ENCODE peak calls at places on chromosomes 5 and 9, in seven cellular contexts. X is heart left ventricle, G is SK-N-SH, I is colonic mucosa, H is psoas muscle, T is K562, O is MM.1S. C is an unnamed sample.

GRCh38 chr5:137621306-137621705 is 114.6 kb downstream of the KLHL3 start:
- DNase-seq in H (no peak), O (no peak), X (no peak), I (no peak), G (no peak), T (no peak), C (no peak)

GRCh38 chr5:66342316-66342715 is 198.2 kb downstream of the SREK1 start:
- DNase-seq in G (no peak), X (no peak), H (no peak), I (no peak), O (no peak), T (no peak), C (no peak)

GRCh38 chr9:38183994-38184568 is 115.1 kb upstream of the SHB start:
- DNase-seq in I (no peak), T (peak; percentile 23), O (no peak), X (no peak), H (no peak), G (no peak), C (no peak)

GRCh38 chr9:129211686-129212085 is 33.6 kb upstream of the IER5L start:
- DNase-seq in X (no peak), G (no peak), H (no peak), T (no peak), I (no peak), O (no peak), C (no peak)

GRCh38 chr5:173383711-173384110 is 55.5 kb upstream of the STC2 start:
- DNase-seq in X (no peak), H (no peak), O (no peak), T (no peak), I (no peak), G (no peak), C (no peak)

GRCh38 chr5:56011835-56012234 is 17.1 kb upstream of the IL6ST start:
- DNase-seq in G (no peak), O (no peak), T (no peak), H (no peak), I (no peak), X (no peak), C (peak; percentile 57)

GRCh38 chr9:111730937-111731567 is 63.7 kb downstream of the SHOC1 start:
- DNase-seq in I (no peak), T (no peak), H (no peak), G (no peak), X (no peak), O (no peak), C (peak; percentile 79)

GRCh38 chr5:132425009-132425937 is 55.8 kb downstream of the SLC22A5 start:
- DNase-seq in O (peak; percentile 88), X (no peak), I (peak; percentile 31), G (no peak), T (peak; percentile 70), H (no peak), C (peak; percentile 73)

GRCh38 chr9:137058651-137059234 is 4.9 kb upstream of the ENTPD2 start:
- DNase-seq in I (no peak), H (no peak), O (no peak), G (no peak), X (no peak), T (no peak), C (no peak)

GRCh38 chr5:127867006-127867788 is 164.0 kb downstream of the CCDC192 start:
- DNase-seq in O (no peak), I (no peak), T (no peak), G (no peak), H (no peak), X (no peak), C (no peak)
- H3K27ac ChIP-seq in O (no peak overlapping the region), I (peak overlapping the region; percentile 20), T (no peak overlapping the region), G (no peak overlapping the region), H (no peak overlapping the region), X (no peak overlapping the region), C (no peak overlapping the region)

GRCh38 chr5:150163547-150164059 is 3.0 kb upstream of the CDX1 start:
- DNase-seq in G (no peak), H (peak; percentile 82), I (peak; percentile 88), O (no peak), X (peak; percentile 87), T (peak; percentile 21), C (no peak)
- TF ChIP-seq CTCF in G (no peak), H (no peak), I (no peak), O (no peak), X (no peak), T (no peak), C (no peak)

GRCh38 chr9:114369567-114370240 is 18.1 kb downstream of the AKNA start:
- DNase-seq in H (no peak), I (no peak), X (no peak), G (no peak), T (no peak), O (no peak), C (no peak)
- H3K27ac ChIP-seq in H (no peak overlapping the region), I (no peak overlapping the region), X (no peak overlapping the region), G (no peak overlapping the region), T (no peak overlapping the region), O (peak overlapping the region; percentile 51), C (peak overlapping the region; percentile 11)

GRCh38 chr9:123657099-123657498 is 272.8 kb downstream of the DENND1A start:
- DNase-seq in G (no peak), H (no peak), X (no peak), I (no peak), T (no peak), O (no peak), C (no peak)

GRCh38 chr9:123654647-123655637 is 275.0 kb downstream of the DENND1A start:
- DNase-seq in X (no peak), O (no peak), G (no peak), I (no peak), H (no peak), T (peak; percentile 20), C (no peak)

GRCh38 chr9:123654218-123654617 is 275.7 kb downstream of the DENND1A start:
- DNase-seq in O (no peak), H (no peak), T (no peak), X (no peak), G (no peak), I (no peak), C (no peak)

GRCh38 chr9:123656565-123656964 is 273.4 kb downstream of the DENND1A start:
- DNase-seq in O (no peak), G (no peak), H (no peak), T (no peak), I (no peak), X (no peak), C (peak; percentile 17)

DNA sequence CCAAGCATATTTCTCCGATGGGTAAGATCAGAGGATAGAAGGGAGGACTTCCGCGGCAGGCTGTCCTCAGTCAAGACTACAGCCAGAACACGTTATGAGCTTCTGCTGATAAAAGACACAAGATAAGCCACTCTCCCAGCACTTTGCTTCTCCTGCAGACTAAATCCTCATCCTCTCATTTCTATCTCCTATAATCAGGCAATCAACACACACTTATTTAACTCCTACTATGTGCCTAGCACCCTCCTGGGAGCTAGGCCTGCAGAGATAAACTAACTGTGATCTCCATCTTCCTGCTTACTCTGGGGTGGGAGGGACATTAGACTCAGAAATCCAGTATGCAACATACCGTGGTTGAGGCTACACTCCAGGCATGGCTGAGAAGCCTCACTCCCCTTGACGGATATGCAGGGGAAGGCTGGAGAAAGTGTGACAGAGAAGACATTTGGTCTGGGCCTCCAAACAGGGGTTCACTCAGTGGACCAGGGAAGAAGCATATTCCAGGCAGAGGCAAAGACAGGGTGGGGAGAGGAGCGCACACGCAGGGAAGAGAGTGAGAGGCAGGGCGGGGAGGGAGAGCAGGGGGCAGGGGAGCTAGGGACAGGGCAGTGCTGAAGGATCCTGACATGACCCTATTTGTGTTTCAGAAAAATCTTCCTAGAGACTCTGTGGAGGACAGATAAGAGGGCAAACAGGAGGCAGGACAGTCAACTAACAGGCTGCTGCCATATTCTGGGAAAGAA is 274.1 kb downstream of the DENND1A start:
- DNase-seq in H (no peak), T (peak; percentile 74), X (no peak), G (no peak), O (no peak), I (no peak), C (no peak)
- TF ChIP-seq CTCF in H (no peak), T (no peak), X (no peak), G (no peak), O (no peak), I (no peak), C (no peak)

DNA sequence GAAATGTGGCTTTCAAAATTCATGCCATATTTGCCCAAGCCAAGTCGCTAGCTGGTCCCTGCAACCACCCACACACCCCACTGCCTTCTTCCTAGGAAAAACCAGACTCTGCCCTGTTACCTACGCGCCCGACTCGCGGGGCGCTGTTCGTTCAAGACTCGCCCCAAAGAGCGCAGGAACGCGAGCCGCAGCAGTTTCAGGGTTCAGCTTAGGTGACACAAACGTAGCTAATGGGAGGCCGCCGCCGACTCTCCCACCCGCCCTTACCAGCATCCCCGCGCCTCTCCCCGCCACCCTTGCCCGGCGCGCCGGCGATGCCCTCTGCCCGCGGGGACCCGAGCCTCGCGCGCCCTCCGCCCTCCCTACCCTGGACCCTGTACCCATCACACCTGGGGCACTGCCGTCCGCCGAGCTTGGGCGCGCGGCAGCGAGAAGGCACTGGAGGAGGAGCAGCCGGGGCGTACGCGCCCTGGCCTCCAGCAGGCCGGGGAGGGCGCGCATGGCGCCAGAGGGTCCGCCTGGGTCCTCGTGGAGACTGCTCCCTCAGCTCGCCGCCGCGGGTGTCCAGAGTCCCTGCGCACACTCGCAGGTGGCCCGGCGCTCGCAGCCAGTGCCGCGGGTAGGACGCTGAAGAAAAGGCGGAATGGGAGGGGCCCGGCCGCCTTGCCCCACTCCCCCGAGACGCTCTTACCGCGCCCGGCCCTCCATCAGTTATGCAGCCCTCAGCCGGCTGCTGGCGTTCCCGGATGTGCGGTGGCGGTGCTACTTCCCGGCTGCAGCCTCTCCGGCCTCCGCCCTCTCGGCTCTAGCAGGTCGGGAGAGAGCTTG is at the start of gene EMB:
- DNase-seq in O (peak; percentile 92), I (peak; percentile 44), T (no peak), X (peak; percentile 75), G (peak; percentile 77), H (peak; percentile 48), C (peak; percentile 67)
- H3K27ac ChIP-seq in O (peak within 1 kb of the TSS; percentile 99), I (peak within 1 kb of the TSS; percentile 55), T (no peak within 1 kb of the TSS), X (no peak within 1 kb of the TSS), G (peak within 1 kb of the TSS; percentile 47), H (no peak within 1 kb of the TSS), C (peak within 1 kb of the TSS; percentile 87)

DNA sequence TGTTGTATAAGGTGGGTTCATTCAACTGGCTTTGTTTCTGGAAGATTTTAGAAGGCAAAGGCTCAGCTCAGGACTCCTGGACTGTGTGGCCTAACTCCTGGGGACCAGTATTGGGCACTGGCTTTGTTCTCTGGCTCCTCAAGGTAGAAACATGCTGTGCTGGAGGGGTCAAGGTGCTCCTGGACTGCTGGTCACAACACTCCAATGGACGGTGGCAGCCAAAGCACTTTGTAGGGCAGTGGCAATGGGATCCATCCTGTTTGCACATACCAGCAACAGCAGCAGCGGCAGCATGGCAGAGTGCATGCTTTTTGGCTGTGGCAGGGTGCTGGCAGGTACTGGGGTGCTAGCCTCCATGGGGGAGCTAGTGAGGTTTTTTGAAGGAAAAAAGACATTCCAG is 65.3 kb downstream of the SLCO6A1 start:
- DNase-seq in I (no peak), O (no peak), X (no peak), T (no peak), G (no peak), H (no peak), C (no peak)
- TF ChIP-seq CTCF in I (no peak), O (no peak), X (no peak), T (no peak), G (no peak), H (no peak), C (no peak)

C was measured in RWPE1.